ENCODE peak calls at places on chromosome 22, in ten cellular contexts. N, P, U, D, V, Q, T, Y, M and I are unnamed samples.

GRCh38 chr22:42324566-42324965 is 54.1 kb upstream of the TCF20 start:
- DNase-seq in N (no peak), P (no peak), U (no peak), D (no peak), V (no peak), Q (no peak), T (no peak), Y (no peak), M (no peak), I (no peak)

GRCh38 chr22:27345681-27346080 is 455.9 kb downstream of the MN1 start:
- DNase-seq in N (no peak), P (no peak), U (no peak), D (no peak), V (no peak), Q (no peak), T (no peak), Y (no peak), M (no peak), I (no peak)

GRCh38 chr22:32776800-32777199 is 24.7 kb upstream of the TIMP3 start:
- DNase-seq in N (no peak), P (no peak), U (no peak), D (no peak), V (no peak), Q (no peak), T (no peak), Y (no peak), M (no peak), I (no peak)

GRCh38 chr22:24707477-24707816 is 67.1 kb downstream of the PIWIL3 start:
- DNase-seq in N (no peak), P (no peak), U (no peak), D (peak; percentile 32), V (peak; percentile 6), Q (no peak), T (no peak), Y (no peak), M (no peak), I (no peak)

GRCh38 chr22:36258750-36259619 is 6.1 kb downstream of the APOL1 start:
- DNase-seq in N (no peak), P (no peak), U (peak; percentile 66), D (no peak), V (no peak), Q (peak; percentile 79), T (no peak), Y (peak; percentile 71), M (peak; percentile 63), I (no peak)

GRCh38 chr22:21445437-21446127 is 21.6 kb upstream of the TMEM191C start:
- DNase-seq in N (peak; percentile 18), P (no peak), U (no peak), D (no peak), V (no peak), Q (peak; percentile 73), T (no peak), Y (peak; percentile 36), M (no peak), I (peak; percentile 61)

GRCh38 chr22:33303109-33303508 is 244.9 kb upstream of the SYN3 start:
- DNase-seq in N (no peak), P (no peak), U (no peak), D (no peak), V (no peak), Q (no peak), T (no peak), Y (no peak), M (no peak), I (no peak)

GRCh38 chr22:33288078-33288477 is 229.9 kb upstream of the SYN3 start:
- DNase-seq in N (no peak), P (no peak), U (no peak), D (no peak), V (no peak), Q (no peak), T (no peak), Y (no peak), M (no peak), I (no peak)

GRCh38 chr22:50308597-50308935 is 1.1 kb upstream of the PLXNB2 start:
- DNase-seq in N (no peak), P (no peak), U (peak; percentile 92), D (peak; percentile 72), V (no peak), Q (peak; percentile 96), T (no peak), Y (peak; percentile 86), M (peak; percentile 58), I (peak; percentile 92)

GRCh38 chr22:50305393-50305657 is 2.1 kb downstream of the PLXNB2 start:
- DNase-seq in N (no peak), P (no peak), U (no peak), D (no peak), V (no peak), Q (no peak), T (no peak), Y (no peak), M (no peak), I (no peak)

GRCh38 chr22:50305658-50306566 is 1.5 kb downstream of the PLXNB2 start:
- DNase-seq in N (peak; percentile 88), P (no peak), U (peak; percentile 95), D (peak; percentile 91), V (peak; percentile 66), Q (peak; percentile 97), T (no peak), Y (peak; percentile 93), M (peak; percentile 92), I (peak; percentile 94)

GRCh38 chr22:50307891-50308596 is 598 bp upstream of the PLXNB2 start:
- DNase-seq in N (no peak), P (no peak), U (no peak), D (peak; percentile 42), V (no peak), Q (peak; percentile 88), T (no peak), Y (no peak), M (no peak), I (no peak)

GRCh38 chr22:50306753-50307749 is at the start of gene PLXNB2:
- DNase-seq in N (peak; percentile 84), P (no peak), U (peak; percentile 90), D (peak; percentile 83), V (peak; percentile 56), Q (peak; percentile 95), T (no peak), Y (peak; percentile 89), M (peak; percentile 87), I (peak; percentile 92)
- H3K4me1 ChIP-seq in N (peaks cover 61% of the 10 kb centered on the region), P (peaks cover 12% of the 10 kb centered on the region), U (no peaks in the 10 kb centered on the region), D (peaks cover 36% of the 10 kb centered on the region), V (peaks cover 58% of the 10 kb centered on the region), Q (peaks cover 29% of the 10 kb centered on the region), T (peaks cover 52% of the 10 kb centered on the region), Y (peaks cover 69% of the 10 kb centered on the region), M (peaks cover 43% of the 10 kb centered on the region), I (peaks cover 60% of the 10 kb centered on the region)

GRCh38 chr22:37633693-37634504 is 5.6 kb upstream of the SH3BP1 start:
- DNase-seq in N (peak; percentile 86), P (peak; percentile 35), U (peak; percentile 96), D (peak; percentile 74), V (no peak), Q (peak; percentile 97), T (no peak), Y (peak; percentile 89), M (peak; percentile 92), I (peak; percentile 90)
- H3K36me3 ChIP-seq in N (peaks cover 41% of the 10 kb centered on the region), P (no peaks in the 10 kb centered on the region), U (no peaks in the 10 kb centered on the region), D (no peaks in the 10 kb centered on the region), V (no peaks in the 10 kb centered on the region), Q (no peaks in the 10 kb centered on the region), T (peaks cover 45% of the 10 kb centered on the region), Y (peaks cover 37% of the 10 kb centered on the region), M (peaks cover 6% of the 10 kb centered on the region), I (peaks cover 22% of the 10 kb centered on the region)

GRCh38 chr22:40397436-40397835 is 27.0 kb downstream of the SGSM3 start:
- DNase-seq in N (no peak), P (no peak), U (no peak), D (no peak), V (no peak), Q (no peak), T (no peak), Y (peak; percentile 13), M (no peak), I (no peak)

GRCh38 chr22:40399661-40400060 is 29.3 kb downstream of the SGSM3 start:
- DNase-seq in N (no peak), P (no peak), U (no peak), D (no peak), V (no peak), Q (no peak), T (no peak), Y (peak; percentile 20), M (no peak), I (no peak)

GRCh38 chr22:40401532-40401931 is 31.1 kb downstream of the SGSM3 start:
- DNase-seq in N (no peak), P (peak; percentile 47), U (no peak), D (no peak), V (no peak), Q (no peak), T (no peak), Y (peak; percentile 27), M (no peak), I (no peak)

GRCh38 chr22:40401981-40402406 is 31.6 kb downstream of the SGSM3 start:
- DNase-seq in N (no peak), P (no peak), U (no peak), D (no peak), V (no peak), Q (no peak), T (no peak), Y (no peak), M (no peak), I (no peak)

DNA sequence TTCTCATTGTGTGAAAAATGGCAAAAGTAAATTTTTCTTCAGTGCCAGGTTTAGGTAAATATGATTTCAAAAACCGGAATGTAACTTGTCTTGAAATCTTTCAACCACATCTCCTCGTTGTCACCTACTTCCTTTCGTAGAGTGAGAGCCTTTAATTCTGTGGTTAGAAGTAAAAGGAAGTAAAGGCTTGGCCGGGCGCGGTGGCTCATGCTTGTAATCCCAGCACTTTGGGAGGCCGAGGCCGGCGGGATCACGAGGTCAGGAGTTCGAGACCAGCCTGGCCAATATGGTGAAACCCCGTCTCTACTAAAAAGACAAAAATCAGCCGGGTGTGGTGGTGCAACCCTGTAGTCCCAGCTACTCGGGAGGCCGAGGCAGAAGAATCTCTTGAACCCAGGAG is 29.8 kb downstream of the SGSM3 start:
- DNase-seq in N (peak; percentile 52), P (peak; percentile 55), U (peak; percentile 60), D (no peak), V (no peak), Q (no peak), T (no peak), Y (peak; percentile 84), M (no peak), I (no peak)
- H3K4me1 ChIP-seq in N (peaks cover 53% of the 10 kb centered on the region), P (peaks cover 52% of the 10 kb centered on the region), U (peaks cover 2% of the 10 kb centered on the region), D (no peaks in the 10 kb centered on the region), V (peaks cover 6% of the 10 kb centered on the region), Q (peaks cover 4% of the 10 kb centered on the region), T (peaks cover 15% of the 10 kb centered on the region), Y (peaks cover 47% of the 10 kb centered on the region), M (peaks cover 5% of the 10 kb centered on the region), I (peaks cover 21% of the 10 kb centered on the region)

DNA sequence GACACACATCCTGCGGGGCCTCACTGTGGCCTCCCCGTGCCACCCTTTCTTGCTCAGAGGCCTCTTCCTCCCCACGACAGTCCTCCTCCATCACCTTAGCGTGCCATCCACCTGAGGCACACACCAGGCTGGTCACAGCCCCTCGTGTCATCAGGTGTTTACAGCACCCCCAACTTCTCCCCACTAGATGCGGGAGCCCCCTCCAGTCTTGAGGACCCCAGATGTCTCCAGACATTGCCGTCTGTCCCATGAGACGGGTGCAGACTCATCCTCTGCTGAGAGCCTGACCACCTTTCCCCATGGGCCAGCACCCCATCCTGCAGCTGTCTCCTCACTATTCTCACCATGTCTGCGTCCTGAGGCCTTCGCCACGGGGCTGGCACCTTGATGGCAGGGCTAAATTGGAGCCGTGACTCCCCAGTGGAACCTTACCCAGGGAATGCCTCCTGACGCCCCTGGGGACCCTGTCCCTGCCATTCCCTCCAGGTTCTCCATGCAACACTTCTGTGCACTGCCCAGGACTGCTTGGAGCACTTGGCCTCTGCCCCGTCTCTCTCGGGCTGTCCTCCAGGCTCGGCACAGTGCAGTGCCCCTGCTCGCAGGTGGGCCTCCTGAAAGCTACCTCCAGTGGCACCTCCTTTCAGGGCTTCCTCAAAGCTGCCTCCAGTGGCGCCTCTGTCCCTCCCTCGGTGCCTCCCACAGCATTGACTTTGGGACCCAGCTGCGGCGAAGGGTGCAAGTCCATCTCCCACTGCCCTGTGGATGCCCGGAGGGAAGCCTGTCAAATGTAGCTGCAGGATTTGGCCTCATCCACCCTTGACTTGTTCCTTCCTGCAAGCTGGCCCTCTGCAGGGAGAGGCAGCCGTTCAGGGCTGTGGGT is 1386.8 kb downstream of the BRD1 start:
- DNase-seq in N (no peak), P (no peak), U (peak; percentile 35), D (no peak), V (no peak), Q (peak; percentile 62), T (no peak), Y (peak; percentile 27), M (no peak), I (no peak)
- H3K36me3 ChIP-seq in N (no peaks in the 10 kb centered on the region), P (no peaks in the 10 kb centered on the region), U (no peaks in the 10 kb centered on the region), D (no peaks in the 10 kb centered on the region), V (no peaks in the 10 kb centered on the region), Q (no peaks in the 10 kb centered on the region), T (no peaks in the 10 kb centered on the region), Y (no peaks in the 10 kb centered on the region), M (no peaks in the 10 kb centered on the region), I (no peaks in the 10 kb centered on the region)